ENCODE peak calls at places on chromosomes 13 and 19, in four cellular contexts. One of them, this sample, is unnamed.

GRCh38 chr13:112926003-112926402 is 43.0 kb upstream of the MCF2L start:
- DNase-seq in HCT116: no peak
- DNase-seq in neural progenitor cell: no peak
- DNase-seq in breast epithelium: no peak
- DNase-seq in this sample: no peak

GRCh38 chr19:16473875-16474397 is 2.2 kb upstream of the EPS15L1 start:
- DNase-seq in breast epithelium: no peak
- DNase-seq in neural progenitor cell: no peak
- DNase-seq in HCT116: no peak
- DNase-seq in this sample: no peak

GRCh38 chr13:91747164-91747563 is 348.7 kb downstream of the GPC5 start:
- DNase-seq in neural progenitor cell: no peak
- DNase-seq in breast epithelium: no peak
- DNase-seq in HCT116: no peak
- DNase-seq in this sample: no peak

GRCh38 chr19:9039728-9040127 is 29.5 kb upstream of the MUC16 start:
- DNase-seq in neural progenitor cell: no peak
- DNase-seq in breast epithelium: no peak
- DNase-seq in HCT116: no peak
- DNase-seq in this sample: no peak

GRCh38 chr13:107873908-107874307 is 341.4 kb downstream of the LIG4 start:
- DNase-seq in HCT116: no peak
- DNase-seq in neural progenitor cell: no peak
- DNase-seq in breast epithelium: no peak
- DNase-seq in this sample: no peak

GRCh38 chr19:55344444-55344843 is 4.8 kb downstream of the KMT5C start:
- DNase-seq in neural progenitor cell: no peak
- DNase-seq in HCT116: no peak
- DNase-seq in breast epithelium: peak
- DNase-seq in this sample: no peak

GRCh38 chr13:79258489-79258888 is 147.6 kb downstream of the RBM26 start:
- DNase-seq in breast epithelium: no peak
- DNase-seq in HCT116: no peak
- DNase-seq in neural progenitor cell: no peak
- DNase-seq in this sample: no peak

GRCh38 chr13:41587490-41587889 is 130.1 kb downstream of the RGCC start:
- DNase-seq in breast epithelium: no peak
- DNase-seq in HCT116: no peak
- DNase-seq in neural progenitor cell: peak
- DNase-seq in this sample: no peak

GRCh38 chr13:69155136-69155535 is 952.5 kb upstream of the ATXN8OS start:
- DNase-seq in breast epithelium: no peak
- DNase-seq in neural progenitor cell: no peak
- DNase-seq in HCT116: no peak
- DNase-seq in this sample: no peak

GRCh38 chr19:47489072-47489914 is 5.3 kb upstream of the KPTN start:
- DNase-seq in neural progenitor cell: no peak
- DNase-seq in breast epithelium: no peak
- DNase-seq in HCT116: no peak
- DNase-seq in this sample: no peak

GRCh38 chr13:94825507-94825906 is 113.2 kb upstream of the SOX21 start:
- DNase-seq in breast epithelium: peak
- DNase-seq in neural progenitor cell: peak
- DNase-seq in HCT116: no peak
- DNase-seq in this sample: peak

GRCh38 chr19:20365146-20365545 is 198.1 kb downstream of the ZNF486 start:
- DNase-seq in neural progenitor cell: no peak
- DNase-seq in HCT116: no peak
- DNase-seq in breast epithelium: no peak
- DNase-seq in this sample: no peak

GRCh38 chr13:94999871-95000270 is 287.5 kb upstream of the SOX21 start:
- DNase-seq in neural progenitor cell: no peak
- DNase-seq in HCT116: no peak
- DNase-seq in breast epithelium: no peak
- DNase-seq in this sample: no peak

GRCh38 chr13:27353166-27353583 is 71.2 kb upstream of the GTF3A start:
- DNase-seq in neural progenitor cell: no peak
- DNase-seq in HCT116: no peak
- DNase-seq in breast epithelium: no peak
- DNase-seq in this sample: no peak
- H3K4me3 ChIP-seq in neural progenitor cell: no peak
- H3K4me3 ChIP-seq in HCT116: no peak
- H3K4me3 ChIP-seq in breast epithelium: no peak
- H3K4me3 ChIP-seq in this sample: no peak

DNA sequence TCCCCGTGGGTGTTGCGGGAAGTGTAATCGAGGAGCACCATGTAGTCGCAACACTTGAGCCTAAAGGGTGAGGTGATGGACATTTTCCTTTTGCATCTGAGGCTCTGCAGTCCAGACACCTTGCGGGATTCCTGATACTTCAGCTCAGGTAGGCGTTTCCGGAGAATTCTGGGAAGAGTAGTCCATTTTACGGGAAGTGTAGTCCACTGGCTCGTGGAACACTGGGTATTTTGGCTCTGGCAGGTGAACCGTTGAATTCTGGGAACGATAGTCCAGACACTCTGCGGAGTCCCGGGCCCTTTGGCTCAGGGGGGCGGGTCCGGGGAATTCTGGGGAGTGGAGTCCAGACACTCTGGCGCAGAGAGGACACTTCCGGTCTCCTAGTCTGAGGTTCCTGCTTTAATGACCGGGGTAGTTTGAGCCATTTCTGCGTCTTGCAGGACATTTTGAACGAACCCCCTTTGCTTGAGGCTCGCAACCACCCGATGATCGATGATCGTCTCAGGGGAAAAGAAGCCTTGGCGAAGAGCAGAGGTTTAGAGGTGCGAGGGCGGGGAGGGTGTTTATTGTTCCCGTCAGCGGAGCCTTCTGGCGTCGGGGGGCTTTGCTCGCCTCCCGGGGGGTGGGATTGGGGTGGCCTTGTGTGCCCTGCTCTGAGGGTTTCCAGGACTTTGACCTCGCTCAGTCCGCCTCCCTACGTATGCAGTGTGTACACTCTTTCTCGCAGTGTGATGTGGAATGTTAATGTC is at the start of gene ZNF223:
- DNase-seq in breast epithelium: peak
- DNase-seq in neural progenitor cell: peak
- DNase-seq in HCT116: no peak
- DNase-seq in this sample: peak
- H3K27ac ChIP-seq in breast epithelium: peak
- H3K27ac ChIP-seq in neural progenitor cell: no peak
- H3K27ac ChIP-seq in HCT116: no peak
- H3K27ac ChIP-seq in this sample: peak

GRCh38 chr19:6710273-6711077 is 10.0 kb downstream of the C3 start:
- DNase-seq in breast epithelium: no peak
- DNase-seq in HCT116: no peak
- DNase-seq in neural progenitor cell: peak
- DNase-seq in this sample: no peak
- TF ChIP-seq CTCF in breast epithelium: no peak
- TF ChIP-seq CTCF in HCT116: no peak
- TF ChIP-seq CTCF in neural progenitor cell: peak
- TF ChIP-seq CTCF in this sample: no peak

DNA sequence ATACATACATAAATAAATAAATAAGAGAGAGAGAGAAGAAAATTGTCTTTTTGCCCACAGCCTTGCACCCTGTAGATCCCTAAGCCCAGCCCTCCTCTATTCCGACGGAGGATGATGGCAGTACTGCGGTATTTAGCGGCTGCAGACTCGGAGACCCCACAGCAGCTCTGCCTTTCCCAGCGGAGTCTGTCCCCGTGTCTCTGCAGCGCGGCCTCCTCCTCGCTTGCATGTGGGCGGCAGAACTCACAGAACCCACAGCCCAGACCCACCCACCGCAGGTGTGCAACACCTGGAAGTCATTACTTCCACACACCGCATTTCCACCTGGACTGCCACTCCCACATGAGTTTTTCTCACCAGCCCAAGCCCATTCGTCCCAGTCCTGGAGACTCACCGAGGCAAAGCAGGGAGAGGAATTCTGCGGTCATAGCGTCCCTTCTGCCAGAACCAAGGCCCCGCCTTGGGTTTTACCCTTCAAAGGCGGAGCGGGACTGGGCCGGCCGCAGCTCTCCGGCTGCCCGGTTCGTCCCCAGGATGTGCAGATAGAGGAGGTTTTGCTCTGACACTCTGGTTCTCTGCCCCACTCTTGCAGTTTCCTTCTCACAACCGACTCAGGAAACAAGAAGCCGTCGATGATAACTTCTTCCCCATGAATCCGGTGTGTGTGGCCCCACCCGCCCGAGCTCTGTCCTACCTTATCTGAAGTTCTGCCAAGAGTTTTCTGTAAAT is at the start of gene VSTM1:
- DNase-seq in HCT116: no peak
- DNase-seq in breast epithelium: no peak
- DNase-seq in neural progenitor cell: no peak
- DNase-seq in this sample: no peak
- H3K4me3 ChIP-seq in HCT116: no peak
- H3K4me3 ChIP-seq in breast epithelium: no peak
- H3K4me3 ChIP-seq in neural progenitor cell: no peak
- H3K4me3 ChIP-seq in this sample: no peak

GRCh38 chr19:58054792-58055482 is 4.1 kb upstream of the ZNF135 start:
- DNase-seq in HCT116: no peak
- DNase-seq in breast epithelium: peak
- DNase-seq in neural progenitor cell: peak
- DNase-seq in this sample: peak

GRCh38 chr19:58056861-58057260 is 2.2 kb upstream of the ZNF135 start:
- DNase-seq in neural progenitor cell: no peak
- DNase-seq in HCT116: no peak
- DNase-seq in breast epithelium: no peak
- DNase-seq in this sample: no peak

GRCh38 chr19:58056261-58056660 is 2.8 kb upstream of the ZNF135 start:
- DNase-seq in neural progenitor cell: no peak
- DNase-seq in HCT116: no peak
- DNase-seq in breast epithelium: no peak
- DNase-seq in this sample: no peak

GRCh38 chr19:58053480-58054156 is 5.5 kb upstream of the ZNF135 start:
- DNase-seq in breast epithelium: no peak
- DNase-seq in neural progenitor cell: no peak
- DNase-seq in HCT116: no peak
- DNase-seq in this sample: no peak

GRCh38 chr19:58055483-58055874 is 3.6 kb upstream of the ZNF135 start:
- DNase-seq in neural progenitor cell: no peak
- DNase-seq in HCT116: no peak
- DNase-seq in breast epithelium: no peak
- DNase-seq in this sample: no peak
- H3K27ac ChIP-seq in neural progenitor cell: no peak
- H3K27ac ChIP-seq in HCT116: no peak
- H3K27ac ChIP-seq in breast epithelium: peak
- H3K27ac ChIP-seq in this sample: peak

DNA sequence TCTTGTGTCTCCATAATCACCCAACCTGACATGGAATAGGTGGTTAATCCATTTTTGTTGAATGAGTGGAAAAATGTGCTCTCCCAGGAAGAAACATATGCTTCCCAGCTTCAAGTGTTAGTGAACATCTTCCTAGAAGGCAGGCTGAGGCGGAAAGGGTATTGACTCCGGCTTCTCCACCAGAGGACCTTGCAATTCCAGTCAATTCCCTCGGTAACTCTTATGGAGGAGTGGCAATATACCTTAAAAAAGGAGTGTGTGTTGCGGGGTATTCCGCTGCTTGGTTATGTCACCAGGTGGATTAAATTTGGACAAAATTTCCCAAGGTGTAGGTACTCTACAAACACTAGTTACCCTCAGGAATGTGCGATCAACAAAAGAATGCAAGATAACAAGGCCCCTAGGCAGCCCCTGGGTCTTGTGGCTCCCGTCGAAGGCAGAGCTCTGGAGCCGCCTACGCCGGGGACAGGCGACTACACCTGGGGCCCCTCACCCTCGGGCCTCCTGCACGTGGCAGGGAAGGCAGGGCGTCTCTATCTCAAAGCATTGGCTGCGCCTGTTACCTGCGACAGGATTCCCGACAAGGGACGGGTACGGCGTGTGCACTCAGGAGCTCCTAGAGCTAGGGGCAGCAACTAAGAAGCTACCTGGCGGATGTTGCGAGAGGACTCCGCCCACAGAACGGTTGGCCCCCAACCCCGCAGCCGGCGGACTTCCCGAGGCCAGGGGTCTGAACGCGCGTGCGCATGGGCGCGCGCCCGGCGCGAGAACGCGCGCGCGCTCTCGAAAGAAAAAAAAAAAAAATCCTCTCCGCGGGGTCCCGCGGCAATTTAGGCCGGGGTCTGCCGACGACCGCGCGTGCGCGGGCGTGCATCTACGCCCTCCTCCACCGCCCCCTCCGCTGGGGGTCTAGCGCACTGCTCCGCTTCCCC is at the start of gene WDR87:
- DNase-seq in neural progenitor cell: peak
- DNase-seq in breast epithelium: no peak
- DNase-seq in HCT116: no peak
- DNase-seq in this sample: peak
- TF ChIP-seq CTCF in neural progenitor cell: no peak
- TF ChIP-seq CTCF in breast epithelium: no peak
- TF ChIP-seq CTCF in HCT116: no peak
- TF ChIP-seq CTCF in this sample: no peak

DNA sequence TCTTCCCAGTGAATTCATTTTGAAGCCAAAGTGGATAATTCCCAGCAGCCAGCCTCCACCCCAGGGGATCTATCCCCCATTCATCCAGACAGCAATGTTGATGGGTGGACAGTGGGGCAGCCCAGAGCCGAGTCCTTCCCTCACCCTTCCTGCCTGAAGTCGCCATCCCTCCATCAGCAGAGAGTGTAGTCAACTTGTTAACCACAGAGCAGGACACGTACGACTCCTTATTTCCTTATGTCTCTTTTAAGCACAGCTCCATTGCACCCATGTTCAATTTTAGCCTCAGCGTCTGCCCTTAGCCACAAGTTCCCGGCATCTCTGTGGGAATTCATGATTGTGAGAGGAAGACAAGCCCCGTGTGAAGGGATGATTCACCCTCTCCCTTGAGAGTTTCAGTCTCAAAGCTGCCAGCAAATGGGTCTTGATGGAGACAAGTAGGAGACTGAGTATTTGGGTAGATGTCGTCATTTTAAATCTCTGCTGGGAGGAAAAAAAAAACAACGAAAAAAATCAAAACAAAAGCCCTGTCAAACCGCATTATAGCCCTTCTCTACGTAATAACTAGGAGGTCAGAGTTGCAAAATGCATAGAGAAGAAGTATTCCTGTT is 58.3 kb upstream of the MEDAG start:
- DNase-seq in HCT116: no peak
- DNase-seq in neural progenitor cell: no peak
- DNase-seq in breast epithelium: no peak
- DNase-seq in this sample: peak
- H3K4me3 ChIP-seq in HCT116: no peak
- H3K4me3 ChIP-seq in neural progenitor cell: no peak
- H3K4me3 ChIP-seq in breast epithelium: no peak
- H3K4me3 ChIP-seq in this sample: no peak

GRCh38 chr19:31339405-31339804 is 9.8 kb downstream of the TSHZ3 start:
- DNase-seq in breast epithelium: no peak
- DNase-seq in neural progenitor cell: no peak
- DNase-seq in HCT116: no peak
- DNase-seq in this sample: no peak
- H3K27ac ChIP-seq in breast epithelium: no peak
- H3K27ac ChIP-seq in neural progenitor cell: no peak
- H3K27ac ChIP-seq in HCT116: no peak
- H3K27ac ChIP-seq in this sample: peak